ENCODE peak calls at places on chromosomes 6 and 20, in nine cellular contexts. E, G, K, U, T, H, I, A and R are unnamed samples. For H3K4me1, the result is how much of the 10 kb centered on the place peaks cover.

GRCh38 chr6:98514073-98514720 is 320.2 kb upstream of the POU3F2 start:
- DNase-seq in U (no peak), I (no peak), G (no peak), A (no peak), E (no peak), T (no peak), K (no peak), H (no peak), R (no peak)

GRCh38 chr6:57421503-57421902 is 104.1 kb downstream of the PRIM2 start:
- DNase-seq in A (no peak), I (no peak), U (no peak), K (no peak), T (no peak), H (no peak), E (no peak), G (no peak), R (no peak)

GRCh38 chr20:61923371-61924166 is 142.1 kb downstream of the TAF4 start:
- DNase-seq in H (no peak), K (no peak), A (no peak), U (no peak), T (no peak), I (peak), G (no peak), E (no peak), R (no peak)

GRCh38 chr20:50794846-50795634 is at the start of gene BCAS4:
- DNase-seq in G (peak), I (peak), K (peak), T (peak), H (peak), E (peak), U (peak), A (peak), R (peak)

GRCh38 chr6:6221829-6222535 is 98.5 kb downstream of the F13A1 start:
- DNase-seq in I (no peak), G (no peak), A (no peak), H (no peak), E (no peak), U (no peak), K (peak), T (peak), R (no peak)

GRCh38 chr20:24785141-24785924 is 163.7 kb upstream of the CST7 start:
- DNase-seq in E (peak), U (peak), K (no peak), H (no peak), A (no peak), G (no peak), T (no peak), I (no peak), R (no peak)

GRCh38 chr20:41664584-41664983 is 46.4 kb upstream of the CHD6 start:
- DNase-seq in T (no peak), K (no peak), A (no peak), E (peak), G (no peak), U (no peak), I (no peak), H (no peak), R (peak)

GRCh38 chr20:43900496-43900895 is 14.2 kb upstream of the TOX2 start:
- DNase-seq in H (no peak), K (no peak), E (peak), G (no peak), U (no peak), I (peak), T (no peak), A (no peak), R (no peak)

GRCh38 chr20:10404959-10405530 is 29.0 kb downstream of the MKKS start:
- DNase-seq in I (no peak), A (no peak), K (no peak), H (no peak), U (no peak), E (no peak), G (no peak), T (no peak), R (no peak)

GRCh38 chr20:10404023-10404628 is 29.9 kb downstream of the MKKS start:
- DNase-seq in E (no peak), H (no peak), T (no peak), A (no peak), G (no peak), U (no peak), K (no peak), I (no peak), R (no peak)

GRCh38 chr20:10412591-10413408 is 21.2 kb downstream of the MKKS start:
- DNase-seq in G (no peak), U (no peak), T (no peak), H (no peak), A (no peak), E (peak), I (no peak), K (no peak), R (no peak)

GRCh38 chr20:10411673-10412072 is 22.3 kb downstream of the MKKS start:
- DNase-seq in I (no peak), G (no peak), H (no peak), U (no peak), T (no peak), K (no peak), A (no peak), E (no peak), R (no peak)

GRCh38 chr20:10408427-10408826 is 25.6 kb downstream of the MKKS start:
- DNase-seq in U (no peak), E (no peak), H (no peak), I (no peak), K (no peak), A (no peak), G (no peak), T (no peak), R (no peak)
- H3K4me3 ChIP-seq in U (no peak), E (no peak), H (no peak), I (no peak), K (no peak), A (no peak), G (no peak), T (no peak), R (no peak)

DNA sequence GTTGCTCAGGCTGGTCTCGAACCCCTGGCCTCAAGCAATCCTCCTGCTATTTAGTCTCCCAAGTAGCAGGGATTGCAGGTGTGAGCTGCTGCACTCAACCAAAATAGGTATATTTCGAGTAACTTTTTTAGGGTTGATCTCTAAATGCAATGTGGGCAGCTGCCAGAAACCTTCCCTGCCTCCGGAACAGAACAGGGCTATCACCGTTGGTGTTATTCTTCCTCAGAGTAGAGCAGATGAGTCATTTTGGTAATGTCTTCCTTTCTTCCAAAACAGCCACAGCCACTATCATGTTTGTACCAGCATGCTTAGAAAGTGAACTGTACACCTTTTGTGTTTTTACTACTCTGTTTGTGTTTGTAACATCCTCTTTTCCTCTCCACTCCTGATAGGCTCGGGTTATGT is 44.1 kb downstream of the SNX9 start:
- DNase-seq in A (no peak), G (no peak), K (no peak), T (no peak), U (no peak), I (no peak), H (no peak), E (peak), R (no peak)
- TF ChIP-seq CTCF in A (no peak), G (no peak), K (no peak), T (no peak), U (no peak), I (no peak), H (no peak), E (no peak), R (no peak)

GRCh38 chr6:43907789-43908472 is 137.9 kb downstream of the VEGFA start:
- DNase-seq in I (no peak), U (no peak), G (no peak), T (no peak), H (no peak), A (no peak), K (no peak), E (no peak), R (no peak)
- H3K4me1 ChIP-seq in I (under half), U (under half), G (under half), T (under half), H (under half), A (under half), K (under half), E (under half), R (under half)

GRCh38 chr6:148831064-148831463 is 84.2 kb downstream of the UST start:
- DNase-seq in G (no peak), H (no peak), E (no peak), T (no peak), K (no peak), I (no peak), U (no peak), A (no peak), R (no peak)
- H3K4me3 ChIP-seq in G (no peak), H (no peak), E (no peak), T (no peak), K (no peak), I (no peak), U (no peak), A (no peak), R (no peak)